ENCODE peak calls at places on chromosomes 6 and 20, in six cellular contexts. One of them, this sample, is unnamed.

GRCh38 chr6:89035252-89036106 is 45.1 kb upstream of the PNRC1 start:
- DNase-seq in GM23338: no peak
- DNase-seq in stimulated activated CD4-positive, alpha-beta T cell treated with anti-CD3 and anti-CD28 coated beads, Interleukin-1b, Interleukin-23, amount 100 ng/mL, for 1 hour: no peak
- DNase-seq in T-helper 1 cell: no peak
- DNase-seq in A549: peak
- DNase-seq in NCI-H187: no peak
- DNase-seq in this sample: peak

GRCh38 chr6:118586741-118587485 is 38.8 kb downstream of the PLN start:
- DNase-seq in GM23338: no peak
- DNase-seq in stimulated activated CD4-positive, alpha-beta T cell treated with anti-CD3 and anti-CD28 coated beads, Interleukin-1b, Interleukin-23, amount 100 ng/mL, for 1 hour: no peak
- DNase-seq in T-helper 1 cell: no peak
- DNase-seq in A549: no peak
- DNase-seq in NCI-H187: no peak
- DNase-seq in this sample: no peak

GRCh38 chr6:7115452-7116223 is 7.9 kb downstream of the RREB1 start:
- DNase-seq in GM23338: no peak
- DNase-seq in stimulated activated CD4-positive, alpha-beta T cell treated with anti-CD3 and anti-CD28 coated beads, Interleukin-1b, Interleukin-23, amount 100 ng/mL, for 1 hour: no peak
- DNase-seq in T-helper 1 cell: no peak
- DNase-seq in A549: no peak
- DNase-seq in NCI-H187: no peak
- DNase-seq in this sample: no peak

GRCh38 chr6:166040292-166040691 is 127.4 kb downstream of the TBXT start:
- DNase-seq in GM23338: peak
- DNase-seq in stimulated activated CD4-positive, alpha-beta T cell treated with anti-CD3 and anti-CD28 coated beads, Interleukin-1b, Interleukin-23, amount 100 ng/mL, for 1 hour: no peak
- DNase-seq in T-helper 1 cell: no peak
- DNase-seq in A549: no peak
- DNase-seq in NCI-H187: no peak
- DNase-seq in this sample: no peak

GRCh38 chr6:129895692-129896091 is 34.6 kb upstream of the TMEM244 start:
- DNase-seq in GM23338: no peak
- DNase-seq in stimulated activated CD4-positive, alpha-beta T cell treated with anti-CD3 and anti-CD28 coated beads, Interleukin-1b, Interleukin-23, amount 100 ng/mL, for 1 hour: no peak
- DNase-seq in T-helper 1 cell: no peak
- DNase-seq in A549: no peak
- DNase-seq in NCI-H187: no peak
- DNase-seq in this sample: no peak

GRCh38 chr6:17574871-17575560 is 25.1 kb upstream of the FAM8A1 start:
- DNase-seq in GM23338: no peak
- DNase-seq in stimulated activated CD4-positive, alpha-beta T cell treated with anti-CD3 and anti-CD28 coated beads, Interleukin-1b, Interleukin-23, amount 100 ng/mL, for 1 hour: no peak
- DNase-seq in T-helper 1 cell: no peak
- DNase-seq in A549: no peak
- DNase-seq in NCI-H187: no peak
- DNase-seq in this sample: no peak

GRCh38 chr20:59682603-59683002 is 78.3 kb downstream of the PHACTR3 start:
- DNase-seq in GM23338: no peak
- DNase-seq in stimulated activated CD4-positive, alpha-beta T cell treated with anti-CD3 and anti-CD28 coated beads, Interleukin-1b, Interleukin-23, amount 100 ng/mL, for 1 hour: no peak
- DNase-seq in T-helper 1 cell: no peak
- DNase-seq in A549: no peak
- DNase-seq in NCI-H187: no peak
- DNase-seq in this sample: no peak

GRCh38 chr20:23305098-23305497 is 45.5 kb upstream of the NXT1 start:
- DNase-seq in GM23338: no peak
- DNase-seq in stimulated activated CD4-positive, alpha-beta T cell treated with anti-CD3 and anti-CD28 coated beads, Interleukin-1b, Interleukin-23, amount 100 ng/mL, for 1 hour: no peak
- DNase-seq in T-helper 1 cell: no peak
- DNase-seq in A549: no peak
- DNase-seq in NCI-H187: no peak
- DNase-seq in this sample: no peak

GRCh38 chr6:35294308-35294945 is 3.2 kb upstream of the DEF6 start:
- DNase-seq in GM23338: peak
- DNase-seq in stimulated activated CD4-positive, alpha-beta T cell treated with anti-CD3 and anti-CD28 coated beads, Interleukin-1b, Interleukin-23, amount 100 ng/mL, for 1 hour: no peak
- DNase-seq in T-helper 1 cell: peak
- DNase-seq in A549: peak
- DNase-seq in NCI-H187: no peak
- DNase-seq in this sample: no peak

GRCh38 chr6:25942561-25943147 is 12.2 kb upstream of the SLC17A2 start:
- DNase-seq in GM23338: peak
- DNase-seq in stimulated activated CD4-positive, alpha-beta T cell treated with anti-CD3 and anti-CD28 coated beads, Interleukin-1b, Interleukin-23, amount 100 ng/mL, for 1 hour: no peak
- DNase-seq in T-helper 1 cell: peak
- DNase-seq in A549: peak
- DNase-seq in NCI-H187: peak
- DNase-seq in this sample: peak

GRCh38 chr20:58888521-58889333 is 36.2 kb downstream of the GNAS start:
- DNase-seq in GM23338: peak
- DNase-seq in stimulated activated CD4-positive, alpha-beta T cell treated with anti-CD3 and anti-CD28 coated beads, Interleukin-1b, Interleukin-23, amount 100 ng/mL, for 1 hour: peak
- DNase-seq in T-helper 1 cell: peak
- DNase-seq in A549: no peak
- DNase-seq in NCI-H187: no peak
- DNase-seq in this sample: peak

GRCh38 chr6:125230674-125231073 is 71.1 kb downstream of the HDDC2 start:
- DNase-seq in GM23338: no peak
- DNase-seq in stimulated activated CD4-positive, alpha-beta T cell treated with anti-CD3 and anti-CD28 coated beads, Interleukin-1b, Interleukin-23, amount 100 ng/mL, for 1 hour: no peak
- DNase-seq in T-helper 1 cell: no peak
- DNase-seq in A549: no peak
- DNase-seq in NCI-H187: no peak
- DNase-seq in this sample: no peak

GRCh38 chr6:90940812-90941481 is 354.1 kb upstream of the MAP3K7 start:
- DNase-seq in GM23338: peak
- DNase-seq in stimulated activated CD4-positive, alpha-beta T cell treated with anti-CD3 and anti-CD28 coated beads, Interleukin-1b, Interleukin-23, amount 100 ng/mL, for 1 hour: no peak
- DNase-seq in T-helper 1 cell: peak
- DNase-seq in A549: peak
- DNase-seq in NCI-H187: peak
- DNase-seq in this sample: peak

GRCh38 chr6:108588586-108588985 is 27.9 kb downstream of the FOXO3 start:
- DNase-seq in GM23338: peak
- DNase-seq in stimulated activated CD4-positive, alpha-beta T cell treated with anti-CD3 and anti-CD28 coated beads, Interleukin-1b, Interleukin-23, amount 100 ng/mL, for 1 hour: no peak
- DNase-seq in T-helper 1 cell: no peak
- DNase-seq in A549: no peak
- DNase-seq in NCI-H187: no peak
- DNase-seq in this sample: no peak

GRCh38 chr6:81816387-81816786 is 63.9 kb upstream of the TENT5A start:
- DNase-seq in GM23338: no peak
- DNase-seq in stimulated activated CD4-positive, alpha-beta T cell treated with anti-CD3 and anti-CD28 coated beads, Interleukin-1b, Interleukin-23, amount 100 ng/mL, for 1 hour: no peak
- DNase-seq in T-helper 1 cell: no peak
- DNase-seq in A549: no peak
- DNase-seq in NCI-H187: no peak
- DNase-seq in this sample: no peak

GRCh38 chr6:29537714-29538403 is 21.7 kb downstream of the UBD start:
- DNase-seq in GM23338: no peak
- DNase-seq in stimulated activated CD4-positive, alpha-beta T cell treated with anti-CD3 and anti-CD28 coated beads, Interleukin-1b, Interleukin-23, amount 100 ng/mL, for 1 hour: no peak
- DNase-seq in T-helper 1 cell: no peak
- DNase-seq in A549: no peak
- DNase-seq in NCI-H187: no peak
- DNase-seq in this sample: no peak

GRCh38 chr20:53102361-53102760 is 130.2 kb downstream of the TSHZ2 start:
- DNase-seq in GM23338: no peak
- DNase-seq in stimulated activated CD4-positive, alpha-beta T cell treated with anti-CD3 and anti-CD28 coated beads, Interleukin-1b, Interleukin-23, amount 100 ng/mL, for 1 hour: no peak
- DNase-seq in T-helper 1 cell: no peak
- DNase-seq in A549: no peak
- DNase-seq in NCI-H187: no peak
- DNase-seq in this sample: no peak

GRCh38 chr20:13793001-13793400 is 8.2 kb downstream of the NDUFAF5 start:
- DNase-seq in GM23338: no peak
- DNase-seq in stimulated activated CD4-positive, alpha-beta T cell treated with anti-CD3 and anti-CD28 coated beads, Interleukin-1b, Interleukin-23, amount 100 ng/mL, for 1 hour: no peak
- DNase-seq in T-helper 1 cell: no peak
- DNase-seq in A549: no peak
- DNase-seq in NCI-H187: no peak
- DNase-seq in this sample: no peak

GRCh38 chr6:53734473-53735299 is 60.1 kb upstream of the LRRC1 start:
- DNase-seq in GM23338: peak
- DNase-seq in stimulated activated CD4-positive, alpha-beta T cell treated with anti-CD3 and anti-CD28 coated beads, Interleukin-1b, Interleukin-23, amount 100 ng/mL, for 1 hour: no peak
- DNase-seq in T-helper 1 cell: peak
- DNase-seq in A549: peak
- DNase-seq in NCI-H187: no peak
- DNase-seq in this sample: peak

GRCh38 chr6:92431502-92431901 is 987.9 kb downstream of the EPHA7 start:
- DNase-seq in GM23338: no peak
- DNase-seq in stimulated activated CD4-positive, alpha-beta T cell treated with anti-CD3 and anti-CD28 coated beads, Interleukin-1b, Interleukin-23, amount 100 ng/mL, for 1 hour: no peak
- DNase-seq in T-helper 1 cell: no peak
- DNase-seq in A549: no peak
- DNase-seq in NCI-H187: no peak
- DNase-seq in this sample: no peak